ENCODE peak calls at places on chromosome 15, in five cellular contexts. P is NCI-H460, K is SJSA1, J is left cardiac atrium, D is GM12892. X is an unnamed sample.

GRCh38 chr15:93451265-93451664 is 362.3 kb upstream of the RGMA start:
- DNase-seq in P (no peak), J (no peak), D (no peak), K (no peak), X (no peak)

GRCh38 chr15:84816694-84817460 is at the start of gene ALPK3:
- DNase-seq in P (no peak), J (peak; percentile 76), K (no peak), D (no peak), X (no peak)

GRCh38 chr15:80971143-80971542 is 18.5 kb downstream of the MESD start:
- DNase-seq in P (no peak), J (no peak), D (no peak), K (no peak), X (no peak)

GRCh38 chr15:75142499-75142898 is 59.2 kb upstream of the C15orf39 start:
- DNase-seq in D (no peak), P (no peak), J (no peak), K (no peak), X (no peak)

GRCh38 chr15:56411122-56411749 is 46.0 kb downstream of the TEX9 start:
- DNase-seq in J (no peak), P (no peak), K (no peak), D (no peak), X (no peak)

GRCh38 chr15:42056934-42057743 is 36.3 kb upstream of the PLA2G4E start:
- DNase-seq in P (peak; percentile 70), J (peak; percentile 85), K (peak; percentile 90), D (peak; percentile 47), X (peak; percentile 95)

GRCh38 chr15:63923993-63924950 is 90.5 kb upstream of the HERC1 start:
- DNase-seq in J (no peak), P (no peak), K (no peak), D (no peak), X (no peak)

GRCh38 chr15:57297630-57298029 is 78.7 kb upstream of the CGNL1 start:
- DNase-seq in J (no peak), P (no peak), K (no peak), D (no peak), X (no peak)

GRCh38 chr15:101359365-101359947 is 64.4 kb upstream of the SNRPA1 start:
- DNase-seq in D (no peak), P (no peak), K (no peak), J (no peak), X (no peak)

GRCh38 chr15:100802421-100803157 is 77.0 kb upstream of the ALDH1A3 start:
- DNase-seq in K (no peak), J (no peak), D (no peak), P (no peak), X (no peak)

GRCh38 chr15:36887214-36888017 is 212.9 kb downstream of the MEIS2 start:
- DNase-seq in J (no peak), P (no peak), D (no peak), K (no peak), X (no peak)

GRCh38 chr15:80778964-80779657 is at the start of gene CEMIP:
- DNase-seq in K (peak; percentile 70), P (peak; percentile 51), D (peak; percentile 40), J (peak; percentile 77), X (peak; percentile 33)

GRCh38 chr15:77584201-77584600 is 48.5 kb downstream of the LINGO1 start:
- DNase-seq in J (no peak), D (no peak), K (no peak), P (no peak), X (no peak)

GRCh38 chr15:81747026-81747425 is 298.8 kb downstream of the MEX3B start:
- DNase-seq in P (no peak), J (no peak), K (no peak), D (no peak), X (no peak)

GRCh38 chr15:41804361-41804760 is 23.5 kb upstream of the JMJD7 start:
- DNase-seq in J (no peak), D (no peak), K (no peak), P (no peak), X (no peak)

GRCh38 chr15:55343168-55343567 is 24.1 kb downstream of the PIGB start:
- DNase-seq in K (no peak), J (no peak), D (no peak), P (no peak), X (no peak)

GRCh38 chr15:66647358-66647757 is 54.7 kb upstream of the SMAD6 start:
- DNase-seq in D (no peak), K (no peak), P (no peak), J (peak; percentile 80), X (no peak)

GRCh38 chr15:61890106-61890505 is 170.1 kb downstream of the VPS13C start:
- DNase-seq in K (no peak), J (no peak), P (no peak), D (no peak), X (no peak)

GRCh38 chr15:78415284-78415683 is 22.7 kb upstream of the IREB2 start:
- DNase-seq in P (no peak), K (no peak), J (no peak), D (no peak), X (peak; percentile 28)

GRCh38 chr15:38504680-38505467 is 50.9 kb downstream of the FAM98B start:
- DNase-seq in P (no peak), D (no peak), K (no peak), J (no peak), X (no peak)

GRCh38 chr15:71455107-71455506 is 339.8 kb downstream of the THSD4 start:
- DNase-seq in K (no peak), D (no peak), P (no peak), J (no peak), X (no peak)

GRCh38 chr15:33243393-33243792 is 48.9 kb upstream of the FMN1 start:
- DNase-seq in K (no peak), P (no peak), J (no peak), D (no peak), X (no peak)

GRCh38 chr15:80615783-80616391 is 79.2 kb upstream of the ABHD17C start:
- DNase-seq in D (no peak), K (peak; percentile 69), J (peak; percentile 76), P (no peak), X (no peak)

GRCh38 chr15:68342351-68342750 is 64.8 kb downstream of the FEM1B start:
- DNase-seq in D (no peak), J (no peak), P (no peak), K (no peak), X (no peak)

GRCh38 chr15:49926731-49927130 is 192.3 kb downstream of the ATP8B4 start:
- DNase-seq in D (no peak), P (no peak), J (no peak), K (no peak), X (no peak)

GRCh38 chr15:80419546-80419945 is 15.4 kb downstream of the ARNT2 start:
- DNase-seq in D (no peak), J (no peak), P (no peak), K (no peak), X (no peak)

GRCh38 chr15:47743886-47744285 is 26.6 kb downstream of the SEMA6D start:
- DNase-seq in P (no peak), J (no peak), K (no peak), D (no peak), X (no peak)

GRCh38 chr15:46786886-46787285 is 930.4 kb upstream of the SEMA6D start:
- DNase-seq in D (no peak), K (no peak), J (no peak), P (no peak), X (no peak)

GRCh38 chr15:74352393-74352910 is 15.0 kb downstream of the CYP11A1 start:
- DNase-seq in P (no peak), J (no peak), D (no peak), K (no peak), X (no peak)

GRCh38 chr15:63506537-63507035 is 2.2 kb downstream of the USP3 start:
- DNase-seq in D (no peak), P (no peak), K (no peak), J (no peak), X (no peak)

GRCh38 chr15:98597666-98598065 is 50.7 kb upstream of the IGF1R start:
- DNase-seq in D (no peak), K (peak; percentile 25), P (no peak), J (no peak), X (no peak)

GRCh38 chr15:78206326-78207109 is 27.8 kb downstream of the ACSBG1 start:
- DNase-seq in J (no peak), K (no peak), D (no peak), P (no peak), X (no peak)

GRCh38 chr15:79130535-79131130 is 40.1 kb upstream of the RASGRF1 start:
- DNase-seq in K (no peak), P (no peak), D (no peak), J (no peak), X (no peak)